ENCODE peak calls at places on chromosomes 12 and 14, in nine cellular contexts. W, Z, O, D, L, R, F, Q and I are unnamed samples. For H3K4me1, the result is how much of the 10 kb centered on the place peaks cover.

GRCh38 chr14:104939666-104940410 is 15.2 kb downstream of the PLD4 start:
- DNase-seq in W (no peak), Z (no peak), O (no peak), D (no peak), L (no peak), R (no peak), F (no peak), Q (no peak), I (no peak)

GRCh38 chr14:57875296-57875695 is 9.4 kb upstream of the SLC35F4 start:
- DNase-seq in W (no peak), Z (no peak), O (no peak), D (no peak), L (no peak), R (no peak), F (no peak), Q (no peak), I (no peak)

GRCh38 chr12:1532367-1532752 is 62.0 kb downstream of the FBXL14 start:
- DNase-seq in W (no peak), Z (no peak), O (no peak), D (no peak), L (no peak), R (no peak), F (no peak), Q (no peak), I (no peak)

GRCh38 chr14:22570132-22570949 is 18.7 kb downstream of the DAD1 start:
- DNase-seq in W (peak), Z (peak), O (peak), D (peak), L (peak), R (peak), F (peak), Q (peak), I (peak)

GRCh38 chr14:51094282-51094821 is 553 bp downstream of the TRIM9 start:
- DNase-seq in W (no peak), Z (no peak), O (peak), D (peak), L (no peak), R (no peak), F (peak), Q (peak), I (no peak)

GRCh38 chr12:119661882-119662281 is 6.1 kb upstream of the PRKAB1 start:
- DNase-seq in W (no peak), Z (no peak), O (no peak), D (no peak), L (no peak), R (no peak), F (no peak), Q (no peak), I (no peak)

GRCh38 chr12:102433304-102433703 is 47.1 kb downstream of the IGF1 start:
- DNase-seq in W (no peak), Z (no peak), O (peak), D (no peak), L (no peak), R (no peak), F (no peak), Q (no peak), I (no peak)

GRCh38 chr14:65230287-65230728 is 128.0 kb upstream of the MAX start:
- DNase-seq in W (peak), Z (no peak), O (peak), D (no peak), L (no peak), R (no peak), F (no peak), Q (no peak), I (no peak)

GRCh38 chr12:120630139-120630895 is 10.1 kb upstream of the CABP1 start:
- DNase-seq in W (no peak), Z (no peak), O (no peak), D (no peak), L (no peak), R (no peak), F (no peak), Q (no peak), I (no peak)

DNA sequence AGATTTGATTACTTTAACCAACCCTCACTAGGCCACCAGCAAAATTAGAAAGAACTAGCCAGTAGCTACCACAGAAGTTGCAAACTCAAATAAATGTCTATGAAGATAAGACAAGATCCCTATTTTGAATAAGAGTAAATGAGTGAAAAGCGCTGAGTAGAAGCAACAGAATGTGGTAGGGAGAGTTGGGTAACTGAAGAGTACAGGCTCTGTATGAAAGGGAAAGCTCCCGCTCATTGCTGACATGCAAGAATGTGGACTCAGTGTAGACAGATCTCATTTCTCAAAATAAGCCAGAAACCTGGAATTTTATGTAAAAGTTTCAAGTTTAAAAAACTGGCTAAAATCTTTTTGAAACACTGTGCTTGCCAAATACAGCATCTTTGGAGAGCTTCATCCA is 63.9 kb downstream of the NAV3 start:
- DNase-seq in W (no peak), Z (no peak), O (no peak), D (no peak), L (no peak), R (no peak), F (no peak), Q (no peak), I (no peak)
- H3K4me3 ChIP-seq in W (no peak), Z (no peak), O (no peak), D (no peak), L (no peak), R (no peak), F (no peak), Q (no peak), I (no peak)

GRCh38 chr14:74932401-74932901 is 9.4 kb upstream of the RPS6KL1 start:
- DNase-seq in W (no peak), Z (no peak), O (no peak), D (no peak), L (no peak), R (no peak), F (no peak), Q (no peak), I (no peak)
- H3K27ac ChIP-seq in W (no peak), Z (no peak), O (no peak), D (no peak), L (no peak), R (no peak), F (no peak), Q (no peak), I (no peak)

DNA sequence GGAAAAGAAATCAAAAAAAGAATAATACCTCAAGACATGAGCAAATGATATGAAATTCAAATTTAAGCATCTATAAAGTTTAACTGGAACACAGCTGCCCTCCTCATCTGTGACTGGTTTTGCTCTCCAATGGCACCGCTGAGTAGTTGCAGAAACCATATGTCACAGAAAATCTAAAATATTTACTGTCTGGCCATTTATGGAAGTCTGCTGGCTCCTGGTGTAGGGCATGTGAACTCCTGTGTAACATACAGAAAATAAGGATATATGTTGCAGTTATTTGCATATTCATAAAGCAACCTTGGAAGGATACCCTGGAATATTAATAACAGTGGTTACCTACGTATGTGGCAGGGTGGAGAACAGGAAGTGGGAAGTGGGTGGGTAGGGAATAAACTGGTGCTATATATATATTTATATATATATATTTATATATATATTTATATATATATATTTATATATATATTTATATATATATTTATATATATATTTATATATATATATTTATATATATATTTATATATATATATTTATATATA is 48.3 kb downstream of the LTBP2 start:
- DNase-seq in W (no peak), Z (no peak), O (no peak), D (no peak), L (no peak), R (no peak), F (no peak), Q (no peak), I (no peak)
- H3K4me1 ChIP-seq in W (under half), Z (under half), O (under half), D (under half), L (under half), R (half or more), F (under half), Q (under half), I (under half)

DNA sequence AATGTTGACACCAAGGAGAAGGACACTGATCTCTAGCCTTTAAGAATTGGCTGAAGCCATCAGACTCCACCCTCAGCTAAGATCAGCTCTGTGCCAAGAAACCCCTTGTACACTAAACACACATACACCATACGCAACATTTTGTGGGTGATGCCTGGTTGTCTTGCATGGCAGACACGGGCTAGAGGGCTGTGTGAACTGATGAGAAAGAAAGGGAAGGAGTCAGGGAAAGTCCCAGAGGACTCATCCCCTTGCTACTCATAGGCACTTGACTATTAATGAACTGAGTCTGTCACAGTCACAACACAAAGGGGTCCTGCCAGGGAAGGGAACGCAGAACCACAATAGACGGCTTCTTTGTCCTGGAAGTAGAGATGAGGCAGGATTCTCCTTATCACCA is 80.8 kb downstream of the EMP1 start:
- DNase-seq in W (no peak), Z (no peak), O (no peak), D (no peak), L (no peak), R (peak), F (no peak), Q (no peak), I (no peak)
- H3K4me3 ChIP-seq in W (no peak), Z (no peak), O (no peak), D (no peak), L (no peak), R (no peak), F (no peak), Q (no peak), I (no peak)

GRCh38 chr12:54996235-54996634 is 11.7 kb upstream of the TESPA1 start:
- DNase-seq in W (no peak), Z (no peak), O (no peak), D (no peak), L (no peak), R (no peak), F (no peak), Q (no peak), I (no peak)

GRCh38 chr12:55001198-55001827 is 16.8 kb upstream of the TESPA1 start:
- DNase-seq in W (no peak), Z (no peak), O (no peak), D (no peak), L (no peak), R (no peak), F (no peak), Q (no peak), I (no peak)

GRCh38 chr12:55002355-55002754 is 17.4 kb upstream of the NEUROD4 start:
- DNase-seq in W (no peak), Z (no peak), O (no peak), D (no peak), L (no peak), R (no peak), F (no peak), Q (no peak), I (no peak)

GRCh38 chr12:54998958-54999510 is 14.5 kb upstream of the TESPA1 start:
- DNase-seq in W (no peak), Z (no peak), O (no peak), D (no peak), L (no peak), R (no peak), F (no peak), Q (no peak), I (no peak)

DNA sequence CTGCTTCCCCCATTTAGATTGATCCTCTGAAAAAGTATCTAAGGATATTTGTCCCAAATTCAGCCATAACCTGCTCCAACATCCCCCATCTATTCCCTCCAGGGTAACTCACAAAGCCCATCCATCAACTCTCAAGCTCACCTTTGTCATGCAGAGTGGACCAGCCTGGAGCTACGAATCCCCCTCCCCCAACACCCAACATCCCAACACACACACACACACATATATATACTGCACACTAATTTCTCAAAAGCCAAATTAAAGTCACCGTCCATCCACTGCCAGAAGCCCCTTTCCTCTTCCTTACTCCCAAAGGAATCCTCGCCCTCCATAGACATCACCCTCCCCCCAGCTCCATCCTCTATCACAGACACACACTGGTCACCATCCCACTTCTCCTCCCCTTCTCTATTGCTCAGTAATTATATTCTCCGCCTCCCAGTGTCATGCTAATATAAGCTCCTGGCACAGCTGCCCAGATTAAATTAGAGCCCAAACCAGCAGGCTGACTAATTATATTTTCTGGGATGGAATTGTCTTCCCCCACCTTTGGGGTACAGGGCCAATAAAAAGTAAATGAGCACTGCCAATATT is 13.4 kb upstream of the TESPA1 start:
- DNase-seq in W (no peak), Z (no peak), O (no peak), D (no peak), L (no peak), R (no peak), F (no peak), Q (no peak), I (no peak)
- H3K27ac ChIP-seq in W (no peak), Z (no peak), O (no peak), D (no peak), L (no peak), R (no peak), F (no peak), Q (no peak), I (peak)